ENCODE peak calls at places on chromosomes 1 and 21, in eight cellular contexts. Y is CD4-positive, alpha-beta T cell; V is GM13977; S is activated T-cell treated with anti-CD3 and anti-CD28 coated beads for 1 hour; I is fibroblast of the conjunctiva; A is nucleus accumbens; H is heart left ventricle; E is stimulated activated naive CD8-positive, alpha-beta T cell treated with anti-CD3 and anti-CD28 coated beads, Interleukin-15, amount 100 ng/mL, for 72 hours. O is an unnamed sample.
A peak's percentile ranks its signal among the peaks of the same experiment; 100 is the strongest.

GRCh38 chr1:8121261-8122159 is 95.4 kb upstream of the ERRFI1 start:
- DNase-seq in Y (no peak), V (no peak), S (no peak), I (no peak), A (peak; percentile 46), H (peak; percentile 51), E (no peak), O (no peak)

GRCh38 chr1:205477759-205478247 is 22.0 kb upstream of the BLACAT1 start:
- DNase-seq in Y (no peak), V (no peak), S (no peak), I (peak; percentile 47), A (peak; percentile 13), H (peak; percentile 63), E (no peak), O (no peak)

GRCh38 chr1:226946285-226946684 is 6.2 kb downstream of the COQ8A start:
- DNase-seq in Y (no peak), V (no peak), S (no peak), I (no peak), A (no peak), H (no peak), E (no peak), O (no peak)

GRCh38 chr1:51070640-51071039 is 31.4 kb upstream of the C1orf185 start:
- DNase-seq in Y (no peak), V (no peak), S (no peak), I (peak; percentile 18), A (no peak), H (no peak), E (no peak), O (no peak)

GRCh38 chr1:118866330-118866729 is 121.8 kb downstream of the TBX15 start:
- DNase-seq in Y (no peak), V (no peak), S (no peak), I (no peak), A (no peak), H (no peak), E (no peak), O (no peak)

GRCh38 chr1:207366022-207366421 is 44.5 kb downstream of the CD55 start:
- DNase-seq in Y (no peak), V (no peak), S (no peak), I (no peak), A (no peak), H (no peak), E (no peak), O (no peak)

GRCh38 chr1:162093095-162093494 is 23.6 kb downstream of the NOS1AP start:
- DNase-seq in Y (no peak), V (no peak), S (no peak), I (no peak), A (no peak), H (no peak), E (no peak), O (no peak)

GRCh38 chr1:200894712-200895447 is at the start of gene INAVA:
- DNase-seq in Y (no peak), V (no peak), S (no peak), I (no peak), A (no peak), H (no peak), E (no peak), O (no peak)

GRCh38 chr1:212862111-212862690 is 4.1 kb downstream of the FLVCR1 start:
- DNase-seq in Y (no peak), V (no peak), S (no peak), I (no peak), A (no peak), H (no peak), E (no peak), O (no peak)

GRCh38 chr21:34734696-34735095 is 65.9 kb downstream of the CLIC6 start:
- DNase-seq in Y (no peak), V (no peak), S (no peak), I (no peak), A (no peak), H (no peak), E (no peak), O (no peak)

GRCh38 chr1:16046865-16047264 is 3.3 kb downstream of the CLCNKB start:
- DNase-seq in Y (no peak), V (no peak), S (no peak), I (no peak), A (no peak), H (no peak), E (no peak), O (no peak)

GRCh38 chr21:35343046-35343816 is 294.1 kb upstream of the RUNX1 start:
- DNase-seq in Y (no peak), V (peak; percentile 14), S (no peak), I (no peak), A (no peak), H (no peak), E (peak; percentile 11), O (no peak)

GRCh38 chr1:187006896-187007295 is 178.1 kb downstream of the PLA2G4A start:
- DNase-seq in Y (no peak), V (no peak), S (no peak), I (no peak), A (no peak), H (no peak), E (no peak), O (no peak)

GRCh38 chr1:186155594-186155993 is 219.5 kb downstream of the TPR start:
- DNase-seq in Y (no peak), V (peak; percentile 39), S (no peak), I (peak; percentile 67), A (no peak), H (no peak), E (no peak), O (no peak)

GRCh38 chr1:215987092-215987855 is 420.2 kb downstream of the KCTD3 start:
- DNase-seq in Y (no peak), V (no peak), S (no peak), I (no peak), A (no peak), H (no peak), E (no peak), O (no peak)

GRCh38 chr21:42459065-42459430 is 37.0 kb downstream of the RSPH1 start:
- DNase-seq in Y (no peak), V (no peak), S (no peak), I (no peak), A (no peak), H (no peak), E (no peak), O (no peak)